ENCODE peak calls at places on chromosomes 6 and 20, in six cellular contexts. Y is A172; C is Kasumi-1; X is sciatic nerve; F is stimulated activated CD4-positive, alpha-beta T cell treated with anti-CD3 and anti-CD28 coated beads, Interleukin-15, amount 100 ng/mL, for 24 hours; T is WTC11. D is an unnamed sample.

GRCh38 chr6:160167547-160168391 is 46.2 kb downstream of the SLC22A1 start:
- DNase-seq in Y (no peak), C (no peak), X (no peak), F (no peak), T (no peak), D (no peak)

GRCh38 chr6:138371452-138371711 is 6.3 kb upstream of the SMIM28 start:
- DNase-seq in Y (no peak), C (no peak), X (no peak), F (no peak), T (no peak), D (no peak)

GRCh38 chr20:59028812-59029211 is 3.3 kb downstream of the ATP5F1E start:
- DNase-seq in Y (no peak), C (no peak), X (no peak), F (no peak), T (no peak), D (no peak)

GRCh38 chr6:155417454-155417853 is 38.2 kb downstream of the NOX3 start:
- DNase-seq in Y (no peak), C (no peak), X (no peak), F (no peak), T (no peak), D (no peak)

GRCh38 chr6:107642348-107643347 is 152.7 kb downstream of the SOBP start:
- DNase-seq in Y (no peak), C (peak; percentile 24), X (no peak), F (no peak), T (no peak), D (no peak)

GRCh38 chr6:33839399-33840063 is 35.7 kb upstream of the MLN start:
- DNase-seq in Y (no peak), C (no peak), X (no peak), F (no peak), T (no peak), D (no peak)

GRCh38 chr6:110017946-110018345 is 39.8 kb downstream of the GPR6 start:
- DNase-seq in Y (no peak), C (no peak), X (no peak), F (no peak), T (no peak), D (no peak)

GRCh38 chr20:59837623-59838394 is 95.6 kb downstream of the SYCP2 start:
- DNase-seq in Y (no peak), C (no peak), X (no peak), F (no peak), T (no peak), D (no peak)

GRCh38 chr6:63923139-63923739 is 287.6 kb downstream of the PHF3 start:
- DNase-seq in Y (no peak), C (peak; percentile 53), X (no peak), F (no peak), T (no peak), D (no peak)